ENCODE peak calls at places on chromosome 7, in nine cellular contexts. O is fibroblast of pulmonary artery, L is colonic mucosa, F is transverse colon, Z is MCF 10A, S is AG09309, E is psoas muscle, T is endothelial cell, D is RWPE2. C is an unnamed sample.

GRCh38 chr7:157926521-157927167 is 589.8 kb downstream of the DNAJB6 start:
- DNase-seq in T (no peak), L (no peak), O (no peak), S (no peak), D (no peak), E (no peak), F (no peak), Z (no peak), C (no peak)

GRCh38 chr7:66741-67140 is 125.6 kb upstream of the FAM20C start:
- DNase-seq in O (no peak), L (no peak), F (no peak), E (no peak), D (peak), T (no peak), Z (no peak), S (no peak), C (no peak)

GRCh38 chr7:139715194-139715815 is 62.5 kb downstream of the HIPK2 start:
- DNase-seq in O (no peak), D (no peak), L (no peak), F (no peak), S (no peak), T (no peak), E (no peak), Z (no peak), C (no peak)

GRCh38 chr7:18653381-18654155 is 158.0 kb downstream of the HDAC9 start:
- DNase-seq in O (no peak), E (no peak), F (no peak), D (no peak), L (no peak), Z (no peak), S (no peak), T (no peak), C (no peak)

GRCh38 chr7:21675255-21675654 is 132.4 kb downstream of the DNAH11 start:
- DNase-seq in S (no peak), O (no peak), D (no peak), L (no peak), Z (no peak), F (no peak), T (no peak), E (no peak), C (no peak)

GRCh38 chr7:45574521-45575500 is 643 bp downstream of the ADCY1 start:
- DNase-seq in E (peak), O (peak), S (no peak), F (no peak), L (no peak), Z (peak), T (peak), D (no peak), C (peak)

GRCh38 chr7:2210551-2211258 is 22.0 kb downstream of the MAD1L1 start:
- DNase-seq in E (no peak), Z (no peak), F (no peak), T (no peak), O (no peak), L (no peak), S (no peak), D (peak), C (peak)

GRCh38 chr7:3722396-3722846 is 421.4 kb downstream of the SDK1 start:
- DNase-seq in D (no peak), F (no peak), T (peak), O (peak), Z (no peak), E (no peak), S (no peak), L (no peak), C (peak)

GRCh38 chr7:7054252-7054830 is 128.0 kb upstream of the C1GALT1 start:
- DNase-seq in E (no peak), F (no peak), O (no peak), D (no peak), L (no peak), Z (no peak), S (no peak), T (no peak), C (no peak)

GRCh38 chr7:125555921-125556320 is 626.3 kb upstream of the POT1 start:
- DNase-seq in E (no peak), F (no peak), O (no peak), L (no peak), T (no peak), S (no peak), Z (peak), D (no peak), C (no peak)

GRCh38 chr7:122675621-122676020 is 23.3 kb downstream of the RNF133 start:
- DNase-seq in Z (no peak), F (no peak), O (no peak), L (no peak), E (no peak), D (no peak), S (no peak), T (no peak), C (no peak)

GRCh38 chr7:12649348-12649747 is 38.1 kb upstream of the ARL4A start:
- DNase-seq in T (no peak), Z (no peak), L (no peak), D (no peak), E (no peak), O (no peak), S (no peak), F (no peak), C (no peak)

GRCh38 chr7:133781481-133782090 is 345.6 kb upstream of the LRGUK start:
- DNase-seq in T (no peak), E (no peak), L (no peak), Z (no peak), F (no peak), S (no peak), D (no peak), O (no peak), C (no peak)

GRCh38 chr7:30929686-30930085 is 18.0 kb downstream of the AQP1 start:
- DNase-seq in L (peak), S (no peak), O (no peak), D (peak), E (no peak), Z (no peak), T (no peak), F (no peak), C (no peak)

GRCh38 chr7:151075978-151076426 is 4.6 kb downstream of the FASTK start:
- DNase-seq in L (no peak), F (no peak), O (no peak), D (no peak), T (no peak), E (no peak), S (no peak), Z (no peak), C (no peak)

GRCh38 chr7:157544980-157545680 is 208.3 kb downstream of the DNAJB6 start:
- DNase-seq in L (no peak), E (no peak), D (peak), T (no peak), O (no peak), S (no peak), Z (no peak), F (no peak), C (peak)

GRCh38 chr7:92880212-92881090 is 44.1 kb upstream of the CDK6 start:
- DNase-seq in L (peak), S (no peak), Z (peak), O (peak), E (no peak), T (peak), F (no peak), D (no peak), C (no peak)

GRCh38 chr7:105352018-105352612 is 36.6 kb downstream of the SRPK2 start:
- DNase-seq in F (peak), T (no peak), Z (peak), L (peak), O (peak), D (no peak), S (peak), E (peak), C (no peak)

GRCh38 chr7:136940917-136941316 is 72.5 kb downstream of the CHRM2 start:
- DNase-seq in L (no peak), Z (no peak), D (no peak), S (no peak), F (no peak), O (no peak), E (no peak), T (no peak), C (no peak)

GRCh38 chr7:155951554-155952158 is 139.4 kb upstream of the SHH start:
- DNase-seq in F (peak), S (no peak), O (peak), Z (peak), T (peak), L (no peak), E (peak), D (peak), C (no peak)

GRCh38 chr7:84238611-84239010 is 44.0 kb upstream of the SEMA3A start:
- DNase-seq in E (no peak), T (no peak), Z (no peak), O (no peak), L (no peak), S (no peak), F (no peak), D (no peak), C (no peak)

GRCh38 chr7:99844354-99844753 is 16.5 kb downstream of the CYP3A43 start:
- DNase-seq in O (no peak), E (no peak), L (no peak), F (no peak), Z (no peak), T (no peak), D (no peak), S (no peak), C (no peak)

GRCh38 chr7:99312316-99313203 is 13.1 kb upstream of the ARPC1A start:
- DNase-seq in F (peak), T (peak), D (no peak), Z (peak), S (no peak), E (peak), O (peak), L (peak), C (peak)

GRCh38 chr7:128073671-128074070 is 42.4 kb upstream of the LRRC4 start:
- DNase-seq in D (no peak), T (no peak), F (no peak), E (no peak), Z (no peak), L (no peak), O (no peak), S (no peak), C (no peak)

GRCh38 chr7:66912195-66912594 is 8.8 kb upstream of the TMEM248 start:
- DNase-seq in O (no peak), Z (no peak), F (no peak), E (no peak), D (no peak), T (no peak), L (no peak), S (no peak), C (no peak)

GRCh38 chr7:135979674-135980660 is 2.8 kb upstream of the MTPN start:
- DNase-seq in D (no peak), O (peak), T (no peak), Z (peak), S (no peak), E (no peak), F (no peak), L (no peak), C (no peak)

GRCh38 chr7:138325434-138325833 is 134.6 kb upstream of the TRIM24 start:
- DNase-seq in O (no peak), Z (no peak), L (no peak), T (no peak), E (no peak), D (no peak), S (no peak), F (no peak), C (no peak)

GRCh38 chr7:2482725-2483451 is 6.7 kb upstream of the GRIFIN start:
- DNase-seq in L (no peak), F (no peak), E (no peak), T (no peak), Z (no peak), D (no peak), S (no peak), O (peak), C (no peak)

GRCh38 chr7:32658034-32658944 is 163.0 kb downstream of the AVL9 start:
- DNase-seq in F (peak), D (no peak), O (peak), L (peak), S (no peak), T (no peak), Z (peak), E (no peak), C (no peak)

GRCh38 chr7:152856351-152856750 is 96.8 kb downstream of the ACTR3B start:
- DNase-seq in F (no peak), T (no peak), S (no peak), E (no peak), D (no peak), O (no peak), Z (no peak), L (no peak), C (no peak)

GRCh38 chr7:37191797-37192196 is 256.9 kb downstream of the ELMO1 start:
- DNase-seq in D (no peak), Z (no peak), O (no peak), F (no peak), T (no peak), S (no peak), E (no peak), L (no peak), C (no peak)

GRCh38 chr7:74025146-74025545 is 2.8 kb upstream of the ELN start:
- DNase-seq in T (no peak), E (no peak), F (no peak), S (no peak), Z (no peak), L (no peak), D (peak), O (no peak), C (no peak)

GRCh38 chr7:56537477-56537876 is 421.3 kb upstream of the NUPR2 start:
- DNase-seq in D (no peak), Z (no peak), S (no peak), L (no peak), E (no peak), F (no peak), O (no peak), T (no peak), C (no peak)

GRCh38 chr7:28920424-28920823 is 37.7 kb downstream of the TRIL start:
- DNase-seq in O (no peak), S (no peak), Z (no peak), F (no peak), T (no peak), D (no peak), E (no peak), L (no peak), C (no peak)

GRCh38 chr7:137990251-137990901 is 11.5 kb downstream of the CREB3L2 start:
- DNase-seq in L (no peak), E (no peak), S (peak), F (no peak), T (no peak), D (no peak), Z (peak), O (peak), C (no peak)

GRCh38 chr7:128099204-128099671 is 68.0 kb upstream of the LRRC4 start:
- DNase-seq in E (no peak), O (peak), L (no peak), Z (peak), S (peak), T (no peak), D (no peak), F (no peak), C (no peak)

GRCh38 chr7:145884716-145885514 is 231.7 kb upstream of the CNTNAP2 start:
- DNase-seq in F (no peak), O (no peak), E (no peak), D (no peak), S (no peak), Z (no peak), T (no peak), L (no peak), C (no peak)
- TF ChIP-seq CTCF in F (no peak), O (no peak), E (no peak), D (no peak), S (no peak), Z (no peak), T (no peak), L (no peak), C (no peak)

DNA sequence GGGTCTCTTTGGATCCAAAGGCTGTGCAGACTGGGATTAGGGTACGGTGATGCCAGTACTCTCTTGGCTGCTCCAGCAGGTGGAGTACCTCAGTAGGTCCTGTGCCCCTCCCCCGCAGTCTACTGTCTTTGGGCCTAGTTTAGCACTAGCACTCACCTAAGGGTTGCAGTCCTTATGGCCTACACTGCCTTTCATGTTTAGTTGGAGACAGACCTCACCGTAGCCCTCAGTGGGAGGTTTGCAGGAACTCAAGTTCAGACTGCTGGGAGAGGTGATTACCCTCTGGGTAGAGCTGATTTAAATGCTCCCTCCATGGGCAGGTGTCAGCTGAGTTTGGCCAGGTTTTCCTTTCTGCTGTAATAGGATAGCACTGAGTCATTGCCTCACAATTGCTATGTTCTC is 210.8 kb upstream of the TMEM196 start:
- DNase-seq in O (no peak), T (peak), L (no peak), Z (no peak), E (no peak), D (no peak), F (no peak), S (no peak), C (no peak)
- TF ChIP-seq CTCF in O (no peak), T (no peak), L (no peak), Z (no peak), E (no peak), D (no peak), F (no peak), S (no peak), C (no peak)

DNA sequence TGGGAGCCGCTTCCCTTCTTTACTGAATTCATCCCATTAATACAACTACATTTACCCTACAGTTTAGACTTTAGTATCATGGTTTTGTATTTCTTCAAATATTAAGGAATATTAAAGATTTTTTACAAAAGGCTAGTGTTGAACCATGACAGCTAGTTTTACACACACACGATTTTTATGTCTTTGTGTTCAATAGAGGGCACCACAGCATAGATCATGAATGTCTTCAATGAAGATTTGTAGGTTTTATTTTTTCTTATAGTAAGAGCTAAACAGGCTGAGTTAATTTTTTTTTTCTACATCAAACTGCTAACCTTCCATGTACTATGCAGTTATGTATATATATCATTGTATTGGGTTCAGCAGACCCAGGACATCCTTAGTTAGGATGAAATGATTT is 76.9 kb downstream of the SNX10 start:
- DNase-seq in T (no peak), S (no peak), O (peak), L (no peak), Z (peak), F (no peak), D (no peak), E (no peak), C (no peak)
- TF ChIP-seq CTCF in T (no peak), S (no peak), O (peak), L (no peak), Z (peak), F (no peak), D (no peak), E (no peak), C (no peak)

GRCh38 chr7:85695041-85695990 is 508.5 kb upstream of the SEMA3D start:
- DNase-seq in F (no peak), S (no peak), Z (peak), L (no peak), O (peak), D (no peak), T (no peak), E (no peak), C (no peak)
- TF ChIP-seq CTCF in F (no peak), S (no peak), Z (no peak), L (no peak), O (no peak), D (no peak), T (no peak), E (no peak), C (no peak)

DNA sequence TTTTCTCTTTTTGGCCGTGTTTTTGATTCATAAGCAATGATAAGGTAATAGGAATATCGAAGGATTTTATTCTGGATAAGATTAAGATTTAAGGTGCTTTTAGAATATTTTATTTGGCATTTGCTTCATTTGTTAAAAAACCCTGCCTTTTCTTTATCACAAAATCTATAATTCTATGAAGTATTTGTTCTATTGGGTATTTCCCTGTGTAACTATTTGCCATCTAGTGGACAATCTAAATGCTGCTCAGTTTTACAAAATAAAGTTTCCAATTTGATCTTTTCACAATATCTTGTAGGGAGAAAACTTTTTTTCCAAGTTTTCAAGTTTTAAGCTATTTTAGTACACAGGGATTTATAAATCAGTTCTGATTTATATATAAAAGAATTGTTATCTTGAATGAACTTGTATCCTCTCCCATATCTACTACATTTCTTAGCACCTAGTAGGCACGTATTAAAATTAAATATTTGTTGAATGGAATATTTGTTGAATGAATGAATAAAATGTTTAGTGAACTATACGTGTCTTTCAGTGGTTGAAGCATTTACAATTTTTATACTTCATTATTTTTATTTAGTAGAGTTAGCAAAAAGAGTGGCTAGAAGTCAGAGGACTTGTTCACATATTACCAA is 26.5 kb downstream of the ANKRD7 start:
- DNase-seq in Z (no peak), T (no peak), S (no peak), D (no peak), F (no peak), E (no peak), L (no peak), O (no peak), C (no peak)
- TF ChIP-seq CTCF in Z (no peak), T (peak), S (peak), D (peak), F (no peak), E (no peak), L (no peak), O (peak), C (peak)

GRCh38 chr7:102917436-102918353 is 4.9 kb downstream of the LRRC17 start:
- DNase-seq in L (no peak), D (no peak), Z (peak), T (no peak), F (no peak), O (peak), S (no peak), E (no peak), C (no peak)
- TF ChIP-seq CTCF in L (no peak), D (no peak), Z (no peak), T (no peak), F (no peak), O (no peak), S (no peak), E (no peak), C (no peak)

C was measured in glutamatergic neuron.